ENCODE peak calls at places on chromosomes 11 and 22, in nine cellular contexts. J, A, E, W, Q, N, G, H and O are unnamed samples.
A peak's percentile ranks its signal among the peaks of the same experiment; 100 is the strongest.

GRCh38 chr22:26462051-26462450 is 21.5 kb downstream of the HPS4 start:
- DNase-seq in A (no peak), N (no peak), J (no peak), W (no peak), G (no peak), Q (no peak), E (no peak), H (no peak), O (no peak)

GRCh38 chr11:11969380-11970215 is 38.8 kb downstream of the DKK3 start:
- DNase-seq in A (no peak), E (peak; percentile 29), Q (peak; percentile 61), G (no peak), W (no peak), J (no peak), N (no peak), H (no peak), O (peak; percentile 46)

GRCh38 chr11:111162306-111162705 is 83.2 kb upstream of the POU2AF2 start:
- DNase-seq in G (no peak), E (peak; percentile 18), W (no peak), A (no peak), N (no peak), Q (no peak), H (no peak), J (no peak), O (peak; percentile 35)

GRCh38 chr22:38335077-38335476 is 17.8 kb upstream of the CSNK1E start:
- DNase-seq in G (no peak), Q (no peak), J (no peak), N (no peak), W (no peak), H (no peak), E (peak; percentile 37), A (no peak), O (peak; percentile 21)

GRCh38 chr22:46066691-46067090 is 83.6 kb upstream of the PPARA start:
- DNase-seq in Q (no peak), J (no peak), N (no peak), A (no peak), G (no peak), E (peak; percentile 59), H (peak; percentile 14), W (peak; percentile 5), O (peak; percentile 28)

GRCh38 chr22:35631597-35631996 is 14.5 kb upstream of the MB start:
- DNase-seq in Q (no peak), A (peak; percentile 27), N (no peak), E (peak; percentile 31), J (no peak), H (peak; percentile 50), W (peak; percentile 47), G (no peak), O (no peak)

GRCh38 chr11:118958577-118958976 is 2.5 kb downstream of the UPK2 start:
- DNase-seq in Q (no peak), J (no peak), G (no peak), N (no peak), W (no peak), H (no peak), A (no peak), E (no peak), O (no peak)

GRCh38 chr11:118618115-118618990 is 10.9 kb downstream of the PHLDB1 start:
- DNase-seq in E (peak; percentile 92), W (no peak), H (peak; percentile 89), A (no peak), Q (peak; percentile 84), G (no peak), N (no peak), J (peak; percentile 83), O (peak; percentile 96)

GRCh38 chr11:116692318-116693106 is 80.3 kb downstream of the BUD13 start:
- DNase-seq in H (no peak), J (no peak), Q (no peak), A (no peak), E (no peak), N (no peak), G (no peak), W (peak; percentile 42), O (no peak)

GRCh38 chr11:10263929-10264328 is 30.1 kb downstream of the SBF2 start:
- DNase-seq in H (peak; percentile 10), G (no peak), E (peak; percentile 79), W (no peak), N (peak; percentile 42), A (no peak), Q (no peak), J (peak; percentile 51), O (peak; percentile 73)

GRCh38 chr11:122100222-122101080 is 15.6 kb downstream of the BLID start:
- DNase-seq in Q (peak; percentile 47), N (no peak), G (peak; percentile 86), A (no peak), H (no peak), E (peak; percentile 86), W (no peak), J (no peak), O (peak; percentile 69)

GRCh38 chr22:28629420-28630184 is 50.0 kb downstream of the TTC28 start:
- DNase-seq in H (no peak), J (no peak), E (no peak), A (no peak), Q (no peak), W (no peak), G (no peak), N (no peak), O (peak; percentile 20)

GRCh38 chr22:33400891-33401290 is 342.7 kb upstream of the SYN3 start:
- DNase-seq in N (no peak), H (no peak), Q (no peak), W (no peak), G (no peak), A (no peak), J (no peak), E (no peak), O (no peak)

GRCh38 chr22:44719586-44720368 is 17.8 kb downstream of the PRR5 start:
- DNase-seq in N (no peak), A (no peak), G (no peak), Q (no peak), H (no peak), W (no peak), E (no peak), J (no peak), O (peak; percentile 54)

GRCh38 chr11:117481885-117482284 is 154.2 kb downstream of the CEP164 start:
- DNase-seq in A (no peak), J (no peak), Q (no peak), N (no peak), E (no peak), G (no peak), H (no peak), W (no peak), O (no peak)

GRCh38 chr11:68150029-68150428 is 28.8 kb upstream of the CHKA start:
- DNase-seq in H (peak; percentile 60), G (no peak), J (no peak), N (no peak), Q (no peak), W (peak; percentile 87), E (no peak), A (no peak), O (peak; percentile 17)

GRCh38 chr11:120610101-120610500 is 98.6 kb downstream of the GRIK4 start:
- DNase-seq in E (no peak), J (no peak), A (no peak), N (no peak), H (no peak), W (no peak), G (no peak), Q (no peak), O (no peak)

GRCh38 chr11:1127664-1128162 is 30.0 kb upstream of the MUC5AC start:
- DNase-seq in E (no peak), N (no peak), H (no peak), A (no peak), J (no peak), G (no peak), W (no peak), Q (no peak), O (no peak)

GRCh38 chr11:61139391-61139790 is 21.8 kb downstream of the VPS37C start:
- DNase-seq in N (no peak), H (no peak), W (no peak), E (peak; percentile 34), J (no peak), Q (no peak), G (no peak), A (no peak), O (no peak)

GRCh38 chr11:128328955-128329551 is 258.3 kb downstream of the ETS1 start:
- DNase-seq in Q (no peak), W (no peak), J (no peak), E (no peak), G (no peak), A (no peak), N (no peak), H (peak; percentile 82), O (no peak)

GRCh38 chr22:26259510-26259909 is 90.2 kb downstream of the SEZ6L start:
- DNase-seq in Q (no peak), E (peak; percentile 16), N (no peak), H (peak; percentile 31), A (no peak), J (no peak), W (peak; percentile 51), G (no peak), O (peak; percentile 35)

GRCh38 chr11:73931039-73931645 is 19.7 kb upstream of the DNAJB13 start:
- DNase-seq in A (no peak), G (peak; percentile 67), J (no peak), Q (peak; percentile 32), N (peak; percentile 52), E (peak; percentile 77), H (peak; percentile 65), W (peak; percentile 78), O (peak; percentile 71)

GRCh38 chr11:451738-452137 is 1.7 kb downstream of the PTDSS2 start:
- DNase-seq in A (no peak), H (no peak), W (no peak), N (no peak), E (no peak), J (no peak), Q (no peak), G (no peak), O (no peak)

GRCh38 chr11:116687458-116688201 is 85.2 kb downstream of the BUD13 start:
- DNase-seq in Q (no peak), N (no peak), A (no peak), E (no peak), H (no peak), W (peak; percentile 76), J (no peak), G (peak; percentile 26), O (no peak)

GRCh38 chr11:69535928-69536327 is 54.5 kb downstream of the LINC01488 start:
- DNase-seq in N (no peak), H (no peak), E (no peak), J (no peak), A (no peak), Q (no peak), W (no peak), G (no peak), O (no peak)